ENCODE peak calls at places on chromosomes 4 and X, in four cellular contexts. O is K562, R is HepG2, Y is GM12878. T is an unnamed sample.
A peak's percentile ranks its signal among the peaks of the same experiment; 100 is the strongest.

GRCh38 chrX:119685225-119686066 is 7.5 kb downstream of the SEPTIN6 start:
- DNase-seq in Y (no peak), R (no peak), O (peak; percentile 65), T (no peak)

GRCh38 chr4:61740950-61741638 is 541.0 kb downstream of the ADGRL3 start:
- DNase-seq in R (no peak), O (no peak), Y (no peak), T (no peak)

GRCh38 chr4:89000844-89001360 is 56.1 kb downstream of the FAM13A start:
- DNase-seq in Y (no peak), O (peak; percentile 68), R (peak; percentile 44), T (no peak)

GRCh38 chrX:109614951-109615350 is 10.0 kb downstream of the KCNE5 start:
- DNase-seq in R (no peak), O (no peak), Y (no peak), T (no peak)

GRCh38 chr4:123671633-123672404 is 275.2 kb downstream of the SPRY1 start:
- DNase-seq in R (no peak), Y (peak; percentile 46), O (no peak), T (no peak)

GRCh38 chr4:41670530-41670929 is 78.0 kb downstream of the PHOX2B start:
- DNase-seq in O (no peak), Y (no peak), R (no peak), T (no peak)

GRCh38 chr4:122692641-122693520 is 39.6 kb upstream of the BBS12 start:
- DNase-seq in R (no peak), O (no peak), Y (no peak), T (no peak)

GRCh38 chr4:88481557-88481956 is 24.6 kb downstream of the HERC5 start:
- DNase-seq in R (no peak), O (no peak), Y (no peak), T (no peak)

GRCh38 chr4:32847466-32847865 is 2127.3 kb downstream of the PCDH7 start:
- DNase-seq in Y (no peak), R (no peak), O (no peak), T (no peak)

DNA sequence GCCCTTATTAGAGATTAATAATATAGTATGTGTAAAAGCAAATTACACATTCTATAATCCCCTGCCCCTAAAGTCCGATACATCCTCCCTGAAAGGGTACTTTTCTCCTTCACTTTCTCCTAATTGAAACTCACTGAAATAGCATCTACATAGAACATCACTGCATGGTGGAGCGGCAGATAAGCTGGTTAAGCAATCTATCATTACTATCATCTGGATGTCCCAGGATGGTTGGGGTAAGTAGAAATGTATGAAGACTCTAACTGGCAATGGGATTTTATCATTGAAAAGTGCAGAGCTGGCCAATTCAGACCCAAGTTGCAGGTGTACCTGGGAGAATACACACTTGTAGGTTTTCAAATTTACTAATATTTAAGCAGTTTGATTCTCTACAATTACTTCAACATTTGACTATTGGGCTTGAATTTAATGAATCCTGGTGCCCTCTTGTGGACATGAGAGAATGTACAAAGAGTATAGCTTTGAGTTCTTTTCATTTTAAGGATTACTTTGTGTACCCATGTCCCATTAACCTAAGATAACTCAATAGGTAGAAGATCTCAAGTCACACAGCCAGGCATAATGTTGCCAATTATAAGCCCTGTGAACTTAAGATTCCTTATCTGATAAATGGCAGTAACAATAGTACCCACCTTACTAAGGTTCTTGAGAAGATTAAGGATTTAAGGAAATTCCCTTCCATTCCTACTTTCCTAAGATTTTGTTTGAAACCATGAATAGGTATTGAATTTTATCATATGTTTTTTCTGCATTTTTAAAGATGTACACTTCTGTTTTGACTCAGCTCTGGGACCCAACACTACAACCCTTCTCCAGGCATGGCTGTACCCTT is 69.8 kb downstream of the SHROOM3 start:
- DNase-seq in O (peak; percentile 52), R (peak; percentile 36), Y (no peak), T (peak; percentile 57)
- TF ChIP-seq CTCF in O (peak; percentile 71), R (peak; percentile 62), Y (peak; percentile 58), T (peak; percentile 51)

DNA sequence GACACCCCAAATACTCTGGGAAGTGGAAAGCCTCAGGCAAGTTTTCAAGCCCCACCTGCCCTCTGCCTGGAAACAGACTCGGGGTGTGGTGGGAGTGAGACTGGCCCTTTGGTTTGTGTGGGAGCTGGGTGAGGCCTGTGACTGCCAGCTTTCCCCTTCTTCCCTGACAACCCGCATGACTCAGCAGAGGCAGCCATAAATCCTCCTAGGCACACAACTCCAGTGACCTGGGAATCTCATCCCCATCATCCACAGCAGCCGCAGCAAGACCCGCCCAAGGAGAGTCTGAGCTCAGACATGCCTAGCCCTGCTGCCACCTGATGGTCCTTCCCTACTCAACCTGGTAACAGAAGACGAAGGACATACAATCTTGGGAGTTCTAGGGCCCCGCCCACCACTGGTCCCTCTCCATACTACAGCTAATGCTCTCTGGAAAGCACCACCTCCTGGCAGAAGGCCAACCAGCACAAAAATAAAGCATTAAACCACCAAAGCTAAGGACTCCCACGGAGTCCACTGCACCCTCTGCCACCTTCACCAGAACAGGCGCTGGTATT is 30.7 kb downstream of the GATB start:
- DNase-seq in O (peak; percentile 27), Y (no peak), R (no peak), T (peak; percentile 10)
- TF ChIP-seq ZBTB33 in O (no peak), Y (no peak), R (no peak), T (no peak)

GRCh38 chr4:8228319-8229250 is 29.5 kb downstream of the SH3TC1 start:
- DNase-seq in O (peak; percentile 59), Y (peak; percentile 76), R (no peak), T (no peak)
- TF ChIP-seq CEBPB in O (no peak), Y (no peak), R (no peak), T (no peak)

GRCh38 chr4:71550220-71551190 is 211.7 kb downstream of the SLC4A4 start:
- DNase-seq in Y (no peak), O (no peak), R (no peak), T (no peak)
- TF ChIP-seq CTCF in Y (no peak), O (no peak), R (peak; percentile 19), T (no peak)

DNA sequence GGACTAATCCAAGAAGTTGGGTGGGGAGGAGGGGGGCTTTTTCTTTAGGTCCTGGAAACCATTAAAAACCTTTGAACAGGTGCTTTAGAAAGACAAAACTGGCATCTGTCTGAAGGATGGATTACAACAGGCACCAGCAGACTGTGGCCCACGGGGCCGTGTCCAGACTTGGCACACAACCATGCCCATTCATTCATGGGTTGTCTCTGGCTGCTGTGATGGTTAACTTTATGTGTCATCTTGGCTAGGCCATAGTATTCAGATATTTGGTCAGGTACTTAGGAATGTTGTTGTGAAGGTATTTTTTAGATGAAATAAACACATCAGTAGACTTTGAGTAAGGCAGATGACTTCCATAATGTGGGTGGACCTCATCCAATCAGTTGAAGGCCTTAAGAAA is 45.5 kb downstream of the TBL1X start:
- DNase-seq in R (no peak), Y (no peak), O (no peak), T (no peak)
- TF ChIP-seq ZBTB33 in R (no peak), Y (no peak), O (no peak), T (no peak)

GRCh38 chrX:42694260-42694815 is 83.6 kb downstream of the PPP1R2C start:
- DNase-seq in R (no peak), Y (no peak), O (no peak), T (no peak)
- TF ChIP-seq CEBPB in R (no peak), Y (no peak), O (no peak), T (no peak)

DNA sequence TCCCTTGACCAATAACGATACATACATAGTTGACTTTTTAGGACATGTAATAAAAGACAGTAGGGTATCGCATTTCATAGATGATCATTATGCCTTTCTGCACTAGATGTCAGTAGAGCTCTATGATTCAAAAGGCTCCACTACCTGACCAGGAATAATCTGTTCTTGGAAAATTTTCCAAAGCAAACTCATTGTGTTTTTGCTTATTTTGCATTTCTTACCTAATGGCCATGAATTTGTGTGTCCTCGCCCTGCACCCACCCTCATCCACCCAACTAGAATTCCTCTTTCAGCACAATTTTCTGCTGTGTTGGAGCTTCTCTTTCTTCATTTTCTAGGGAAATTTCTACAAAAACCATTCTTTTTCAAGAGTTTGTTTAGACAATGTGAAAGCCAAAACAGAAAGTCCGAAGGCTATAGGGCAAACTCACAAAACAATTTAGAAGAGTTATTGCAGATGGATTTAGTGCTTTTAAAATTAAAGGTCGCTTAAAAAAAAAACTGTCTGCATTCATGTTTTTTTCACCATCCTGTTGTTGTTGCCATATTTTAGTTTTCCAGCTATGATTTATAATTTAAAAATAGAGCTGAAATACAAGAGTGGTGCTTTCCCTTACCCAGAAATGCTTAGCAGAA is 183.6 kb downstream of the SPATA18 start:
- DNase-seq in O (peak; percentile 6), R (peak; percentile 50), Y (no peak), T (peak; percentile 41)
- TF ChIP-seq CTCF in O (peak; percentile 38), R (peak; percentile 67), Y (peak; percentile 29), T (peak; percentile 35)

GRCh38 chrX:23964177-23964576 is 56.4 kb downstream of the CXorf58 start:
- DNase-seq in O (no peak), R (no peak), Y (no peak), T (no peak)
- TF ChIP-seq ZBTB33 in O (no peak), R (no peak), Y (no peak), T (no peak)

GRCh38 chr4:8435656-8436121 is 4.8 kb downstream of the ACOX3 start:
- DNase-seq in R (no peak), O (peak; percentile 81), Y (peak; percentile 62), T (no peak)
- TF ChIP-seq CEBPB in R (no peak), O (no peak), Y (no peak), T (no peak)

GRCh38 chrX:31988975-31989374 is 917.1 kb upstream of the FTHL17 start:
- DNase-seq in R (no peak), O (no peak), Y (no peak), T (no peak)
- TF ChIP-seq CTCF in R (no peak), O (no peak), Y (no peak), T (no peak)

T was measured in HCT116.